ENCODE peak calls at places on chromosomes 12 and 14, in ten cellular contexts. H, T, V, B, I, G, K, U, R and Y are unnamed samples.

GRCh38 chr14:104078031-104078455 is 7.5 kb upstream of the ASPG start:
- DNase-seq in H (peak), T (peak), V (peak), B (peak), I (peak), G (peak), K (peak), U (peak), R (peak), Y (peak)

GRCh38 chr12:128761305-128761880 is 62.4 kb downstream of the SLC15A4 start:
- DNase-seq in H (no peak), T (no peak), V (no peak), B (no peak), I (no peak), G (peak), K (no peak), U (no peak), R (no peak), Y (no peak)

GRCh38 chr14:23776296-23776695 is 140.1 kb downstream of the DHRS2 start:
- DNase-seq in H (no peak), T (no peak), V (no peak), B (no peak), I (no peak), G (no peak), K (no peak), U (no peak), R (no peak), Y (no peak)

GRCh38 chr14:74326369-74327152 is 21.7 kb upstream of the VRTN start:
- DNase-seq in H (no peak), T (peak), V (no peak), B (no peak), I (no peak), G (no peak), K (no peak), U (no peak), R (no peak), Y (no peak)

GRCh38 chr12:104896710-104897109 is 61.4 kb downstream of the SLC41A2 start:
- DNase-seq in H (no peak), T (no peak), V (no peak), B (no peak), I (no peak), G (no peak), K (no peak), U (no peak), R (no peak), Y (no peak)

GRCh38 chr12:23707270-23707669 is 242.2 kb downstream of the SOX5 start:
- DNase-seq in H (no peak), T (no peak), V (no peak), B (peak), I (no peak), G (no peak), K (no peak), U (no peak), R (no peak), Y (no peak)

GRCh38 chr12:28955921-28956320 is 193.2 kb upstream of the FAR2 start:
- DNase-seq in H (no peak), T (no peak), V (no peak), B (no peak), I (no peak), G (no peak), K (no peak), U (no peak), R (no peak), Y (no peak)

GRCh38 chr12:1006255-1006654 is 15.2 kb downstream of the ERC1 start:
- DNase-seq in H (no peak), T (no peak), V (no peak), B (no peak), I (no peak), G (peak), K (no peak), U (no peak), R (no peak), Y (peak)

GRCh38 chr12:23356927-23357708 is 592.4 kb downstream of the SOX5 start:
- DNase-seq in H (no peak), T (no peak), V (no peak), B (no peak), I (no peak), G (no peak), K (no peak), U (no peak), R (no peak), Y (no peak)

GRCh38 chr12:89781161-89781560 is 72.5 kb upstream of the ATP2B1 start:
- DNase-seq in H (no peak), T (no peak), V (no peak), B (no peak), I (no peak), G (no peak), K (no peak), U (no peak), R (no peak), Y (no peak)

GRCh38 chr14:85534435-85534834 is 4.5 kb downstream of the FLRT2 start:
- DNase-seq in H (no peak), T (no peak), V (no peak), B (peak), I (no peak), G (peak), K (no peak), U (no peak), R (no peak), Y (peak)

GRCh38 chr12:132488127-132489077 is 1.5 kb upstream of the FBRSL1 start:
- DNase-seq in H (peak), T (no peak), V (no peak), B (no peak), I (peak), G (no peak), K (peak), U (peak), R (no peak), Y (no peak)

GRCh38 chr12:14190694-14191093 is 174.8 kb upstream of the ATF7IP start:
- DNase-seq in H (no peak), T (no peak), V (no peak), B (no peak), I (no peak), G (no peak), K (no peak), U (no peak), R (no peak), Y (peak)

GRCh38 chr14:68843471-68844209 is 50.8 kb upstream of the ZFP36L1 start:
- DNase-seq in H (peak), T (peak), V (peak), B (peak), I (peak), G (peak), K (peak), U (peak), R (peak), Y (no peak)

GRCh38 chr14:67633451-67634154 is 13.9 kb downstream of the ARG2 start:
- DNase-seq in H (no peak), T (no peak), V (no peak), B (no peak), I (no peak), G (no peak), K (no peak), U (no peak), R (no peak), Y (no peak)

GRCh38 chr12:69884386-69884785 is 59.4 kb downstream of the MYRFL start:
- DNase-seq in H (no peak), T (no peak), V (no peak), B (no peak), I (no peak), G (no peak), K (no peak), U (no peak), R (no peak), Y (no peak)

GRCh38 chr12:70598467-70599194 is 38.6 kb downstream of the PTPRB start:
- DNase-seq in H (no peak), T (peak), V (no peak), B (no peak), I (no peak), G (no peak), K (no peak), U (no peak), R (peak), Y (no peak)

GRCh38 chr12:45215419-45216296 is at the start of gene ANO6:
- DNase-seq in H (peak), T (peak), V (peak), B (peak), I (peak), G (peak), K (peak), U (peak), R (peak), Y (peak)

GRCh38 chr12:8890313-8891084 is 23.8 kb upstream of the PHC1 start:
- DNase-seq in H (peak), T (peak), V (peak), B (peak), I (peak), G (peak), K (peak), U (no peak), R (peak), Y (no peak)